ENCODE peak calls at places on chromosome 4, in six cellular contexts. F is KBM-7, R is NCI-H774, Y is NCI-H1417 treated with DMSO at 0.1 percent for 48 hours, K is NCI-H1092, I is transverse colon. W is an unnamed sample.

GRCh38 chr4:38605181-38605764 is 58.7 kb upstream of the KLF3 start:
- DNase-seq in R (no peak), F (no peak), K (no peak), Y (no peak), I (no peak), W (no peak)

GRCh38 chr4:128517739-128518510 is 230.3 kb upstream of the PGRMC2 start:
- DNase-seq in K (no peak), Y (no peak), F (peak; percentile 80), R (no peak), I (peak; percentile 14), W (peak; percentile 76)

GRCh38 chr4:15717647-15718416 is 15.0 kb downstream of the BST1 start:
- DNase-seq in I (no peak), K (no peak), R (peak; percentile 13), Y (no peak), F (no peak), W (no peak)

GRCh38 chr4:89218587-89218986 is 89.0 kb downstream of the GPRIN3 start:
- DNase-seq in F (no peak), R (no peak), Y (no peak), K (no peak), I (no peak), W (no peak)

GRCh38 chr4:100299441-100299840 is 109.2 kb upstream of the DDIT4L start:
- DNase-seq in F (no peak), Y (no peak), K (no peak), R (no peak), I (no peak), W (no peak)

GRCh38 chr4:78768447-78769177 is 7.5 kb upstream of the BMP2K start:
- DNase-seq in F (no peak), R (no peak), Y (no peak), K (no peak), I (peak; percentile 23), W (no peak)

GRCh38 chr4:78650106-78651021 is 98.8 kb downstream of the ANXA3 start:
- DNase-seq in I (no peak), F (no peak), K (no peak), R (no peak), Y (no peak), W (no peak)

GRCh38 chr4:115873048-115873447 is 759.6 kb upstream of the NDST4 start:
- DNase-seq in F (no peak), K (no peak), I (no peak), Y (no peak), R (no peak), W (no peak)

GRCh38 chr4:174521800-174522182 is 497 bp downstream of the HPGD start:
- DNase-seq in K (no peak), Y (no peak), I (peak; percentile 52), F (peak; percentile 12), R (no peak), W (no peak)

GRCh38 chr4:5711479-5712184 is 631 bp downstream of the EVC start:
- DNase-seq in I (no peak), R (no peak), F (peak; percentile 64), K (no peak), Y (no peak), W (no peak)

GRCh38 chr4:86895692-86896488 is 3.7 kb upstream of the C4orf36 start:
- DNase-seq in Y (peak; percentile 37), K (peak; percentile 53), R (peak; percentile 13), F (peak; percentile 79), I (no peak), W (no peak)

GRCh38 chr4:89196745-89197144 is 85.4 kb downstream of the TIGD2 start:
- DNase-seq in R (no peak), F (no peak), K (no peak), Y (no peak), I (no peak), W (no peak)

GRCh38 chr4:20159516-20159915 is 92.2 kb upstream of the SLIT2 start:
- DNase-seq in F (no peak), Y (no peak), K (no peak), R (peak; percentile 39), I (no peak), W (no peak)

GRCh38 chr4:167196386-167196785 is 37.9 kb downstream of the SPOCK3 start:
- DNase-seq in Y (no peak), F (no peak), I (no peak), R (no peak), K (no peak), W (no peak)

W was measured in stimulated activated naive B cell treated with anti-CD40 and anti-IgM and Interleukin-4, amounts not matched to agents 10 μg/mL and 1 μg/mL and 100 μg/mL, for 72 hours.